ENCODE peak calls at places on chromosomes 16 and 17, in four cellular contexts. Y is nephron progenitor cell, V is tibial nerve, Q is GM06990. L is an unnamed sample.

GRCh38 chr17:59505610-59506276 is 59.7 kb upstream of the DHX40 start:
- DNase-seq in Q (no peak), Y (no peak), V (no peak), L (no peak)

GRCh38 chr17:19409509-19409908 is 1.5 kb upstream of the RNF112 start:
- DNase-seq in Y (no peak), Q (no peak), V (no peak), L (no peak)

GRCh38 chr16:24988593-24989338 is 26.4 kb downstream of the ARHGAP17 start:
- DNase-seq in V (peak; percentile 31), Y (no peak), Q (no peak), L (no peak)

GRCh38 chr17:76398523-76399174 is 14.2 kb downstream of the SPHK1 start:
- DNase-seq in Y (no peak), Q (no peak), V (no peak), L (no peak)

GRCh38 chr16:58011652-58012051 is 10.4 kb downstream of the USB1 start:
- DNase-seq in V (no peak), Y (no peak), Q (no peak), L (no peak)

GRCh38 chr16:83344014-83344413 is 463.8 kb upstream of the HSBP1 start:
- DNase-seq in Q (no peak), V (no peak), Y (no peak), L (peak; percentile 74)

GRCh38 chr17:61139219-61139618 is 260.4 kb upstream of the TBX2 start:
- DNase-seq in Y (no peak), V (no peak), Q (peak; percentile 38), L (peak; percentile 22)

GRCh38 chr17:11742891-11743290 is 144.6 kb downstream of the DNAH9 start:
- DNase-seq in V (no peak), Q (no peak), Y (no peak), L (no peak)

GRCh38 chr17:8941520-8941919 is 24.0 kb downstream of the PIK3R5 start:
- DNase-seq in Y (no peak), Q (peak; percentile 85), V (no peak), L (no peak)

GRCh38 chr17:26818736-26819135 is 475.2 kb upstream of the WSB1 start:
- DNase-seq in V (no peak), Q (no peak), Y (no peak), L (no peak)

GRCh38 chr16:85028638-85029412 is 1.2 kb downstream of the KIAA0513 start:
- DNase-seq in V (no peak), Q (peak; percentile 20), Y (no peak), L (no peak)

DNA sequence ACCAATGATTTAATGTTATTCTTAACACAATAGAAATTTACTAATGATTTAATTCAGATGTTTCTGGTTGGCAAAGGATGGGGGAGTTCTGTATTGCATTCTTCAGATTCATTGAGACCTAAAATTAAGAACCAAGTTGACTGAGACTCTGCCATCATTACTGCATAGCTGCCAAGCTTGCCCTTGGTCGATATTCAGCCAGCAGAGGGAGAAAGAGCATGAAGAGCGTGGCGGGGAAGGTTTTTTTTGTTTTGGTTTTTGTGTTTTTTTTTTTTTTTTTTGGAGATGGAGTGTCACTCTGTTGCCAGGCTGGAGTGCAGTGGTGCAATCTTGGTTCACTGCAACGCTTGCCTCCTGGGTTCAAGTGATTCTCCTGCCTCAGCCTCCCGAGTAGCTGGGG is 659.4 kb upstream of the EEF2KMT start:
- DNase-seq in Q (no peak), Y (no peak), V (no peak), L (no peak)
- TF ChIP-seq CTCF in Q (no peak), Y (no peak), V (no peak), L (no peak)

GRCh38 chr16:66717112-66717675 is 20.7 kb upstream of the CMTM4 start:
- DNase-seq in Q (no peak), V (no peak), Y (peak; percentile 42), L (no peak)
- TF ChIP-seq CTCF in Q (peak; percentile 51), V (peak; percentile 15), Y (peak; percentile 42), L (peak; percentile 68)

GRCh38 chr17:37206299-37206698 is 169.5 kb upstream of the C17orf78 start:
- DNase-seq in Y (no peak), V (no peak), Q (no peak), L (no peak)

GRCh38 chr17:37213927-37214326 is 161.9 kb upstream of the C17orf78 start:
- DNase-seq in Y (no peak), V (no peak), Q (no peak), L (no peak)

GRCh38 chr17:37207103-37207502 is 168.7 kb upstream of the C17orf78 start:
- DNase-seq in Q (no peak), Y (no peak), V (no peak), L (no peak)

GRCh38 chr17:37212184-37212583 is 163.6 kb upstream of the C17orf78 start:
- DNase-seq in V (no peak), Q (no peak), Y (no peak), L (no peak)
- TF ChIP-seq CTCF in V (no peak), Q (no peak), Y (no peak), L (no peak)

GRCh38 chr17:42920106-42920900 is 19.7 kb downstream of the G6PC1 start:
- DNase-seq in V (no peak), Q (no peak), Y (no peak), L (no peak)
- TF ChIP-seq CTCF in V (no peak), Q (no peak), Y (no peak), L (no peak)

GRCh38 chr16:22098538-22099255 is 6.4 kb downstream of the VWA3A start:
- DNase-seq in V (no peak), Q (no peak), Y (peak; percentile 23), L (peak; percentile 10)

GRCh38 chr16:22093952-22094351 is 1.6 kb downstream of the VWA3A start:
- DNase-seq in Q (no peak), Y (no peak), V (no peak), L (no peak)

GRCh38 chr16:22103371-22103890 is 11.1 kb downstream of the VWA3A start:
- DNase-seq in V (no peak), Y (no peak), Q (no peak), L (no peak)

GRCh38 chr16:22099256-22099975 is 7.1 kb downstream of the VWA3A start:
- DNase-seq in Q (no peak), V (no peak), Y (no peak), L (no peak)
- TF ChIP-seq CTCF in Q (no peak), V (no peak), Y (no peak), L (no peak)

GRCh38 chr16:74305978-74306784 is 9.6 kb downstream of the PSMD7 start:
- DNase-seq in Q (no peak), Y (no peak), V (no peak), L (no peak)

GRCh38 chr16:74304835-74305176 is 8.2 kb downstream of the PSMD7 start:
- DNase-seq in Y (no peak), V (no peak), Q (no peak), L (no peak)

GRCh38 chr16:74305286-74305685 is 8.7 kb downstream of the PSMD7 start:
- DNase-seq in Q (no peak), Y (no peak), V (no peak), L (no peak)

GRCh38 chr16:74302341-74302740 is 5.7 kb downstream of the PSMD7 start:
- DNase-seq in Y (no peak), V (no peak), Q (no peak), L (no peak)

DNA sequence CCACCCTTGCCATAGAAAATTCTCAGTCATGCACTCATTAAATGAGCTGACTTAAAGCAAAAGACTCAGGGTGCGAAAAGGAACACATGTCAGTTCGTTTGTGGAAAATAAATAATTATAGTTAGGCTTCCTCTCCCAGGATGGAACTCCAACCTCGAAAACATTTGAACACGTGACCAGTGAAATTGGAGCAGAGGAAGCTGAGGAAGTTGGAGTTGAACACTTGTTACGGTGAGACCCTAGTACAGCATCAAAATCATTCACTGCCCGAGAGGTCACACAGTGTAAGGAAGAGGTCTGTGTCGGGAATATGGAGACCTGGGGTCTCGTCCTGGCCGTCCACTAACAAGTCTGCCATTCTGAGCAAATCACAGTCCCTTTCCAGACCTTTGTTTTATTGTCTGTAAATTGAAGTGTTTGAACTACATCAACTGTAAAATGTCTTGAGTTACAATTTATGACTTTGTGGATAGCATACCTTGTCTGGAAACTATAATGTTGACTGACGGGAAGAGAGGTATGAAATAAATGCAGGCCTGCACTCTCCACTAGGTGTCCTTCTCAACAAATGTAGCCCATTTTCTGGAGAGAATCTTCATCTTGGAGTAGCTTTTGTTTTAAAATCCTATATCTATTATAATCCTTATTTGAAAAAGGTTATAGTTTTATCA is 7.7 kb downstream of the PSMD7 start:
- DNase-seq in Q (no peak), V (no peak), Y (no peak), L (no peak)
- TF ChIP-seq CTCF in Q (peak; percentile 40), V (peak; percentile 8), Y (peak; percentile 33), L (peak; percentile 31)

GRCh38 chr17:6753565-6753964 is 2.3 kb upstream of the XAF1 start:
- DNase-seq in Q (no peak), V (no peak), Y (no peak), L (no peak)

GRCh38 chr17:6753006-6753445 is 2.8 kb upstream of the XAF1 start:
- DNase-seq in Y (no peak), V (peak; percentile 33), Q (no peak), L (peak; percentile 34)

GRCh38 chr17:6749519-6749918 is 6.3 kb upstream of the XAF1 start:
- DNase-seq in Y (no peak), V (no peak), Q (no peak), L (no peak)

GRCh38 chr17:6755281-6755680 is 565 bp upstream of the XAF1 start:
- DNase-seq in V (peak; percentile 25), Q (no peak), Y (no peak), L (peak; percentile 31)

GRCh38 chr17:6752068-6752909 is 3.6 kb upstream of the XAF1 start:
- DNase-seq in V (peak; percentile 55), Q (no peak), Y (no peak), L (peak; percentile 98)
- TF ChIP-seq CTCF in V (no peak), Q (no peak), Y (no peak), L (no peak)

GRCh38 chr17:28033972-28034714 is 8.3 kb upstream of the NLK start:
- DNase-seq in Y (no peak), Q (no peak), V (peak; percentile 10), L (no peak)
- TF ChIP-seq CTCF in Y (no peak), Q (no peak), V (no peak), L (no peak)

GRCh38 chr17:49518346-49519078 is 23.4 kb downstream of the NGFR start:
- DNase-seq in Y (no peak), V (no peak), Q (no peak), L (no peak)

GRCh38 chr17:49515196-49515770 is 20.2 kb downstream of the NGFR start:
- DNase-seq in Y (peak; percentile 68), V (peak; percentile 89), Q (peak; percentile 67), L (peak; percentile 97)

GRCh38 chr17:49513616-49514373 is 18.7 kb downstream of the NGFR start:
- DNase-seq in V (peak; percentile 48), Y (no peak), Q (no peak), L (no peak)

GRCh38 chr17:49514374-49514738 is 19.3 kb downstream of the NGFR start:
- DNase-seq in V (no peak), Y (no peak), Q (no peak), L (no peak)

GRCh38 chr17:49516190-49516589 is 21.1 kb downstream of the NGFR start:
- DNase-seq in Q (no peak), Y (no peak), V (no peak), L (no peak)
- TF ChIP-seq CTCF in Q (no peak), Y (no peak), V (no peak), L (no peak)